ENCODE peak calls at places on chromosomes 11 and 22, in eight cellular contexts. U is fibroblast of mammary gland, X is GM18507, V is osteocyte, P is anterior cingulate cortex, C is IMR-90, T is KBM-7, R is NCI-H1048. B is an unnamed sample.

GRCh38 chr11:31492320-31492913 is 17.0 kb downstream of the IMMP1L start:
- DNase-seq in U (peak; percentile 43), X (no peak), V (no peak), P (no peak), C (peak; percentile 61), T (no peak), R (no peak), B (no peak)

GRCh38 chr22:46561435-46561905 is 24.1 kb upstream of the CELSR1 start:
- DNase-seq in U (peak; percentile 37), X (no peak), V (no peak), P (no peak), C (peak; percentile 23), T (no peak), R (peak; percentile 57), B (no peak)

GRCh38 chr22:35432226-35432905 is 32.4 kb downstream of the MCM5 start:
- DNase-seq in U (no peak), X (no peak), V (no peak), P (no peak), C (no peak), T (no peak), R (no peak), B (no peak)

GRCh38 chr11:105202844-105203548 is 63.4 kb upstream of the CARD18 start:
- DNase-seq in U (peak; percentile 20), X (no peak), V (no peak), P (no peak), C (no peak), T (peak; percentile 15), R (no peak), B (no peak)

GRCh38 chr11:71144010-71144409 is 108.4 kb downstream of the SHANK2 start:
- DNase-seq in U (no peak), X (no peak), V (no peak), P (no peak), C (no peak), T (no peak), R (no peak), B (no peak)

GRCh38 chr11:47235163-47235562 is 13.5 kb downstream of the ACP2 start:
- DNase-seq in U (no peak), X (no peak), V (no peak), P (no peak), C (no peak), T (no peak), R (no peak), B (no peak)

GRCh38 chr11:32210601-32211000 is 119.7 kb downstream of the RCN1 start:
- DNase-seq in U (peak; percentile 72), X (no peak), V (no peak), P (no peak), C (peak; percentile 33), T (no peak), R (no peak), B (no peak)

GRCh38 chr11:98732947-98733346 is 287.8 kb upstream of the CNTN5 start:
- DNase-seq in U (no peak), X (no peak), V (no peak), P (no peak), C (no peak), T (no peak), R (no peak), B (no peak)

GRCh38 chr11:90363739-90364138 is 140.9 kb upstream of the CHORDC1 start:
- DNase-seq in U (no peak), X (no peak), V (no peak), P (no peak), C (no peak), T (no peak), R (no peak), B (no peak)

GRCh38 chr11:57648791-57649735 is 649 bp downstream of the YPEL4 start:
- DNase-seq in U (peak; percentile 46), X (no peak), V (no peak), P (no peak), C (no peak), T (no peak), R (no peak), B (no peak)

GRCh38 chr22:20919718-20920117 is 2.5 kb downstream of the CRKL start:
- DNase-seq in U (no peak), X (no peak), V (no peak), P (no peak), C (no peak), T (no peak), R (no peak), B (no peak)

GRCh38 chr11:108592591-108593213 is 866 bp downstream of the EXPH5 start:
- DNase-seq in U (no peak), X (peak; percentile 8), V (no peak), P (no peak), C (no peak), T (peak; percentile 41), R (no peak), B (peak; percentile 17)

GRCh38 chr11:75800136-75800675 is 14.8 kb upstream of the UVRAG start:
- DNase-seq in U (no peak), X (no peak), V (no peak), P (no peak), C (no peak), T (no peak), R (no peak), B (no peak)